ENCODE peak calls at places on chromosomes 4 and X, in four cellular contexts. M is endodermal cell, S is tibial nerve, Z is kidney epithelial cell. D is an unnamed sample.

GRCh38 chrX:150313514-150313913 is 49.6 kb upstream of the MAMLD1 start:
- DNase-seq in Z (no peak), S (no peak), M (no peak), D (no peak)

GRCh38 chrX:37378399-37378798 is 29.2 kb downstream of the PRRG1 start:
- DNase-seq in Z (no peak), S (peak), M (no peak), D (no peak)

GRCh38 chr4:26020083-26020668 is 106.2 kb downstream of the SMIM20 start:
- DNase-seq in S (no peak), Z (no peak), M (no peak), D (no peak)

GRCh38 chr4:181618896-181619295 is 624.3 kb upstream of the TENM3 start:
- DNase-seq in Z (no peak), S (no peak), M (peak), D (no peak)

GRCh38 chr4:78987683-78988082 is 48.4 kb upstream of the PAQR3 start:
- DNase-seq in S (no peak), M (no peak), Z (no peak), D (no peak)

GRCh38 chrX:8632949-8633348 is 99.0 kb downstream of the ANOS1 start:
- DNase-seq in S (no peak), M (no peak), Z (no peak), D (no peak)

GRCh38 chr4:178414042-178414441 is 971.8 kb upstream of the AGA start:
- DNase-seq in S (no peak), Z (no peak), M (no peak), D (no peak)

GRCh38 chr4:126582737-126583136 is 1050.0 kb upstream of the INTU start:
- DNase-seq in M (peak), S (no peak), Z (no peak), D (no peak)

DNA sequence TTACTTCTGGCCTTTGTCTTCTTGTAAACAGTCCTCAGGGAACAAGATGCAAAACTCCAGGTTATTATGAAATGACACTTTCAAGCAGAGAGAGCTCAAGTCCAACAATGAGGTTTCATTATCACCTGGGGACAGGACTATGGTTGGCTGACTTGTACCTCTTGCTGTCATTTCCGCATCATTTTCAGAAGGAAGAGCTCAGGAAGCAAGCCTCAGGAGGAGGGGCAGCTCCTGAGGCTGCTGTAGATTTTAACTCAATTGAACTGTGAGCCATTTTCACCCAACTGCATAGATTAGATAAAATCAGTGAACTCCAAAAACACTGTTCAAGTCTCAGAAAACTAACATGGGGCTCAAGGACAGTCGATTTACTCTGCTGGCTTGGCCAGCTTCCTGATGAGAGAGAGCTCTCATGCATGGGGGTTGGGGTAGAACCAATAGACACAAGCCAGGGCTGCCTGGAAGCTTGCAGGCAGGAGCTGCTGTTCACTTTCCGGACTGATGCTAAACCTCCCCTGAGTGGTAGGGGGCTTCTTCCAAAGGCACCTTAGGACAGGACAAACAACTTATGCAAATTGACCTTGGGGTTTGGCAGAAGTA is 23.6 kb downstream of the TMEM255A start:
- DNase-seq in M (no peak), S (no peak), Z (no peak), D (no peak)
- H3K4me3 ChIP-seq in M (no peak), S (no peak), Z (no peak), D (no peak)

DNA sequence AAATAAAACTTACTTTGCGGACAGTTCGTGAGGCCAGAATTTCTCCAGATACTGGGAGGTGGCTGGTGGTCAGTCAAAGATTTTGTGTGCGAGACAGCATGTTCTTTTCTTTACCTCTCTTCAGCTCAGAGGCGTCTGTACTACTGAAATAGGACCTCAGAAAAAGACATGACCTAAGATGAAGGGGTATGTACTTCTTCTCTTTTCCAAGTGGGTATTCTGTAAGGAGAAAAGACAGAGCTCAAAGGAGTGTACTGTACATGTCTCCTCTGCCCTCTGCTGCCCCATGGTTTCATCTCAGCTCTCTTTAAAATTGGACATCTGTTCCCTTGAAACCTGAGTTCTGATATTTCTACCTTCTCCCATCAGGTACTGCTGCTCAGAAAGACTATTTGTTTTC is 38.1 kb downstream of the SEPTIN11 start:
- DNase-seq in Z (no peak), M (no peak), S (no peak), D (no peak)
- H3K4me3 ChIP-seq in Z (no peak), M (no peak), S (no peak), D (no peak)

GRCh38 chrX:104013158-104013557 is 350 bp downstream of the H2BW1 start:
- DNase-seq in S (no peak), Z (no peak), M (no peak), D (no peak)
- H3K4me3 ChIP-seq in S (no peak), Z (no peak), M (no peak), D (no peak)

GRCh38 chr4:185567828-185568442 is 32.6 kb upstream of the PDLIM3 start:
- DNase-seq in S (no peak), Z (no peak), M (no peak), D (peak)
- H3K4me3 ChIP-seq in S (no peak), Z (no peak), M (peak), D (no peak)

GRCh38 chrX:53330331-53330730 is 48.9 kb upstream of the IQSEC2 start:
- DNase-seq in S (no peak), M (no peak), Z (no peak), D (no peak)

GRCh38 chrX:53333853-53334252 is 52.5 kb upstream of the IQSEC2 start:
- DNase-seq in Z (no peak), M (no peak), S (no peak), D (no peak)

GRCh38 chrX:53332204-53332603 is 50.8 kb upstream of the IQSEC2 start:
- DNase-seq in S (no peak), M (no peak), Z (no peak), D (no peak)
- H3K4me3 ChIP-seq in S (no peak), M (no peak), Z (no peak), D (no peak)

GRCh38 chr4:142383800-142384470 is 462.2 kb downstream of the INPP4B start:
- DNase-seq in S (no peak), Z (no peak), M (no peak), D (no peak)

GRCh38 chr4:142383354-142383753 is 462.7 kb downstream of the INPP4B start:
- DNase-seq in Z (no peak), S (no peak), M (no peak), D (no peak)

GRCh38 chr4:142386450-142386849 is 459.7 kb downstream of the INPP4B start:
- DNase-seq in Z (no peak), S (no peak), M (no peak), D (no peak)
- H3K4me3 ChIP-seq in Z (no peak), S (no peak), M (no peak), D (no peak)

GRCh38 chrX:47620303-47620685 is 637 bp upstream of the SYN1 start:
- DNase-seq in M (no peak), S (no peak), Z (no peak), D (no peak)
- H3K4me3 ChIP-seq in M (no peak), S (no peak), Z (no peak), D (no peak)